ENCODE peak calls at places on chromosome 11, in eight cellular contexts. E is SK-N-SH, A is transverse colon, M is stomach, N is A549, B is ovary, D is GM12878, Q is K562. J is an unnamed sample.

GRCh38 chr11:111299111-111300026 is 1.0 kb downstream of the POU2AF3 start:
- DNase-seq in E (peak), A (peak), M (peak), N (peak), B (peak), D (no peak), Q (no peak), J (peak)

GRCh38 chr11:64879226-64879900 is 942 bp upstream of the EHD1 start:
- DNase-seq in E (no peak), A (peak), M (no peak), N (no peak), B (no peak), D (no peak), Q (no peak), J (no peak)

GRCh38 chr11:120121914-120122473 is 15.9 kb downstream of the TRIM29 start:
- DNase-seq in E (no peak), A (peak), M (no peak), N (no peak), B (no peak), D (no peak), Q (no peak), J (peak)

GRCh38 chr11:79174045-79175008 is 266.5 kb downstream of the TENM4 start:
- DNase-seq in E (no peak), A (no peak), M (no peak), N (no peak), B (peak), D (no peak), Q (no peak), J (no peak)

GRCh38 chr11:86035164-86035563 is 33.7 kb downstream of the PICALM start:
- DNase-seq in E (no peak), A (no peak), M (no peak), N (no peak), B (no peak), D (no peak), Q (peak), J (no peak)

GRCh38 chr11:75719639-75720239 is 2.1 kb downstream of the MOGAT2 start:
- DNase-seq in E (no peak), A (peak), M (peak), N (no peak), B (no peak), D (no peak), Q (no peak), J (no peak)

GRCh38 chr11:68145120-68145866 is 24.1 kb upstream of the CHKA start:
- DNase-seq in E (no peak), A (no peak), M (peak), N (peak), B (no peak), D (no peak), Q (no peak), J (no peak)

GRCh38 chr11:34438529-34439507 is at the start of gene CAT:
- DNase-seq in E (peak), A (peak), M (peak), N (peak), B (peak), D (peak), Q (peak), J (peak)

GRCh38 chr11:34953955-34954354 is 37.5 kb downstream of the PDHX start:
- DNase-seq in E (no peak), A (no peak), M (no peak), N (no peak), B (no peak), D (no peak), Q (no peak), J (no peak)

GRCh38 chr11:33735166-33735425 is 1.1 kb downstream of the CD59 start:
- DNase-seq in E (no peak), A (no peak), M (no peak), N (no peak), B (no peak), D (no peak), Q (peak), J (no peak)

GRCh38 chr11:71502026-71502425 is 25.0 kb upstream of the KRTAP5-7 start:
- DNase-seq in E (no peak), A (no peak), M (no peak), N (no peak), B (no peak), D (no peak), Q (no peak), J (no peak)

GRCh38 chr11:114237321-114238280 is 58.6 kb upstream of the NNMT start:
- DNase-seq in E (peak), A (no peak), M (no peak), N (no peak), B (no peak), D (no peak), Q (no peak), J (no peak)

GRCh38 chr11:12029738-12030363 is 21.4 kb upstream of the DKK3 start:
- DNase-seq in E (no peak), A (no peak), M (no peak), N (no peak), B (no peak), D (no peak), Q (no peak), J (no peak)

GRCh38 chr11:12467610-12468009 is 90.2 kb downstream of the PARVA start:
- DNase-seq in E (no peak), A (no peak), M (no peak), N (no peak), B (no peak), D (no peak), Q (no peak), J (no peak)

GRCh38 chr11:2944953-2945756 is 15.9 kb upstream of the PHLDA2 start:
- DNase-seq in E (peak), A (peak), M (peak), N (no peak), B (peak), D (no peak), Q (no peak), J (peak)

GRCh38 chr11:84541711-84542340 is 1085.3 kb downstream of the DLG2 start:
- DNase-seq in E (no peak), A (no peak), M (no peak), N (no peak), B (no peak), D (no peak), Q (no peak), J (no peak)

GRCh38 chr11:128512478-128513127 is 74.8 kb downstream of the ETS1 start:
- DNase-seq in E (no peak), A (no peak), M (no peak), N (no peak), B (no peak), D (no peak), Q (no peak), J (no peak)

GRCh38 chr11:67666303-67666645 is 8.1 kb downstream of the ALDH3B2 start:
- DNase-seq in E (no peak), A (no peak), M (no peak), N (no peak), B (no peak), D (no peak), Q (no peak), J (no peak)

GRCh38 chr11:35563413-35564245 is 38.2 kb upstream of the PAMR1 start:
- DNase-seq in E (no peak), A (no peak), M (no peak), N (no peak), B (no peak), D (no peak), Q (no peak), J (no peak)

GRCh38 chr11:129973809-129974208 is 28.8 kb downstream of the PRDM10 start:
- DNase-seq in E (no peak), A (no peak), M (peak), N (no peak), B (no peak), D (no peak), Q (no peak), J (no peak)

GRCh38 chr11:116930177-116930576 is 92.8 kb upstream of the APOA1 start:
- DNase-seq in E (no peak), A (peak), M (no peak), N (no peak), B (no peak), D (no peak), Q (no peak), J (no peak)

GRCh38 chr11:132576706-132577105 is 955.6 kb downstream of the OPCML start:
- DNase-seq in E (no peak), A (no peak), M (peak), N (no peak), B (no peak), D (no peak), Q (no peak), J (no peak)

GRCh38 chr11:117519170-117519569 is 191.5 kb downstream of the CEP164 start:
- DNase-seq in E (no peak), A (no peak), M (no peak), N (no peak), B (no peak), D (no peak), Q (no peak), J (no peak)

GRCh38 chr11:117384045-117384444 is 56.4 kb downstream of the CEP164 start:
- DNase-seq in E (no peak), A (no peak), M (no peak), N (peak), B (no peak), D (no peak), Q (no peak), J (no peak)

GRCh38 chr11:95714853-95715776 is 74.5 kb downstream of the FAM76B start:
- DNase-seq in E (no peak), A (no peak), M (no peak), N (no peak), B (no peak), D (peak), Q (no peak), J (no peak)

GRCh38 chr11:10930224-10930960 is 72.5 kb upstream of the ZBED5 start:
- DNase-seq in E (no peak), A (peak), M (no peak), N (no peak), B (no peak), D (no peak), Q (no peak), J (no peak)

GRCh38 chr11:132039521-132039920 is 669.1 kb downstream of the NTM start:
- DNase-seq in E (no peak), A (no peak), M (no peak), N (no peak), B (no peak), D (no peak), Q (no peak), J (no peak)

GRCh38 chr11:33005175-33005574 is 10.5 kb upstream of the DEPDC7 start:
- DNase-seq in E (no peak), A (no peak), M (no peak), N (no peak), B (no peak), D (no peak), Q (no peak), J (no peak)

GRCh38 chr11:71564430-71564829 is 933 bp upstream of the KRTAP5-10 start:
- DNase-seq in E (no peak), A (no peak), M (no peak), N (no peak), B (no peak), D (no peak), Q (no peak), J (no peak)

GRCh38 chr11:68146010-68146540 is 24.9 kb upstream of the CHKA start:
- DNase-seq in E (peak), A (peak), M (peak), N (peak), B (peak), D (no peak), Q (no peak), J (peak)

GRCh38 chr11:124793466-124794278 is 6.5 kb downstream of the MSANTD2 start:
- DNase-seq in E (peak), A (peak), M (no peak), N (peak), B (no peak), D (no peak), Q (peak), J (no peak)

GRCh38 chr11:44648109-44648508 is 78.7 kb upstream of the TSPAN18 start:
- DNase-seq in E (no peak), A (no peak), M (no peak), N (no peak), B (no peak), D (no peak), Q (no peak), J (no peak)
- TF ChIP-seq CTCF in E (no peak), A (no peak), M (no peak), N (no peak), B (no peak), D (no peak), Q (no peak), J (no peak)

GRCh38 chr11:61854966-61855714 is 27.0 kb downstream of the FADS2 start:
- DNase-seq in E (no peak), A (no peak), M (no peak), N (no peak), B (no peak), D (no peak), Q (no peak), J (no peak)

GRCh38 chr11:61851900-61852295 is 23.8 kb downstream of the FADS2 start:
- DNase-seq in E (no peak), A (no peak), M (no peak), N (no peak), B (no peak), D (no peak), Q (no peak), J (no peak)

GRCh38 chr11:61855939-61856730 is 28.0 kb downstream of the FADS2 start:
- DNase-seq in E (no peak), A (no peak), M (no peak), N (no peak), B (no peak), D (no peak), Q (no peak), J (no peak)

GRCh38 chr11:61853698-61854169 is 25.6 kb downstream of the FADS2 start:
- DNase-seq in E (no peak), A (no peak), M (no peak), N (no peak), B (no peak), D (no peak), Q (no peak), J (no peak)

GRCh38 chr11:61854206-61854875 is 26.2 kb downstream of the FADS2 start:
- DNase-seq in E (no peak), A (no peak), M (no peak), N (no peak), B (no peak), D (no peak), Q (no peak), J (no peak)
- TF ChIP-seq EP300 in E (no peak), A (no peak), M (no peak), N (no peak), B (no peak), D (no peak), Q (no peak), J (no peak)

DNA sequence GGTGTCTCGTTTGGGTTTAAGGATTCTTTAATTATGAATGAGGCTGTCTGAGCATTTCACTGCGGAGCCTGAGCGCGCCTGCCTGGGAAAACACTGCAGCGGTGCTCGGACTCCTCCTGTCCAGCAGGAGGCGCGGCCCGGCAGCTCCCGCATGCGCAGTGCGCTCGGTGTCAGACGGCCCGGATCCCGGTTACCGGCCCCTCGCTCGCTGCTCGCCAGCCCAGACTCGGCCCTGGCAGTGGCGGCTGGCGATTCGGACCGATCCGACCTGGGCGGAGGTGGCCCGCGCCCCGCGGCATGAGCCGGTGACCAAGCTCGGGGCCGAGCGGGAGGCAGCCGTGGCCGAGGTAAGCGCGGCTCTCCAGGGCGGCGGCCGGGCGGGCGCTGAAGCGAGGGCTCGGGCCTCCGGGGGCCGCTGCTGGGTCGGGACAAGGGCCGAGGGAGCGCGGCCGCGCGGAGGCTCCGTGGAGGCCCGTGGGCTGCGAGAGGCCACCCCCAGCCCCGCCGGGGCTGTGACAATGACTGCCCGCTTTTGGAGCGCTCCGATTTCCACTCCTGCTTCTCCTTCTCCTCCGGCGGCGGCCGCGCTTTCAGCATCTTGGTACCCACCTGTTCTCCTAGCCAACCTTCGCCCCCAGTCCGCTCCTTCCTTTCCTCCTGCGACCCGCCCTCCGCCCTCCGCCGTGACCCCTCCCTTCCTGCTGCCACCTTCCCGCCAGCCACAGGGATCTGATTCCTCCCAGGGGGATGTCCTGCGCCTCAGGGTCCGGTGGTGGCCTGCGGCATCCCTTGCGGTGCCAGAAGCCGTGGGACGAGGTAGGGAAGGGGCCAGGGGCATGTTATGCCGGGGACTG is at the start of gene EXT2:
- DNase-seq in E (peak), A (peak), M (peak), N (peak), B (peak), D (no peak), Q (peak), J (peak)
- TF ChIP-seq CTCF in E (peak), A (peak), M (peak), N (peak), B (peak), D (peak), Q (peak), J (peak)

DNA sequence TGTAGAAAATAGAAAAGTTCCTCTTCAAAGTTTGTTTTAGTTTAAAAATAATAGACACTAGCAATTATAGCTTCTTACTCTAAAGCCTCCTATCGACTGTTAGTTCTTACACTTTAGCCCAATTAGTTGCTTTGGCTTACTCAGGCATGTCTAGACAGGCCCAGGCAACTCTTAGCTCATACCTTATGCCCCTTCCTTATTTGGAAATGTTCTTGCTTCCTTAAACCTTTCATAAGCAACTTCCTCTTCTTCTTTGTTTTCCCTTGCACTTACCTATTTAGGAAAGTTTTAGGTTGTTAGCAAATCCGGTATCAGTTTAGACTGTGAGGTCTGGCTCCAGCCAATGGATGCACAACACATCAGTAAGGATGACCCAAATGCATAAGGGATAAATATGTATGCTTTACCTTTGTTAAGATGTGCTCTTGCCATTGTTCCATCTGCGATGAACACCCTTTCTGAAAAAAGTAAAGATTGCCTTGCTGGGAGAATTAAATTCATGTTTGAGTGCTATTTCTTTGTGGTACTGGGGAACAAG is 1277.5 kb upstream of the CNTN5 start:
- DNase-seq in E (no peak), A (no peak), M (no peak), N (no peak), B (no peak), D (peak), Q (no peak), J (no peak)
- TF ChIP-seq EP300 in E (no peak), A (no peak), M (no peak), N (no peak), B (no peak), D (no peak), Q (no peak), J (no peak)

GRCh38 chr11:125890447-125891100 is 3.1 kb downstream of the HYLS1 start:
- DNase-seq in E (no peak), A (no peak), M (no peak), N (no peak), B (no peak), D (no peak), Q (peak), J (no peak)

GRCh38 chr11:125892071-125892470 is 4.6 kb downstream of the HYLS1 start:
- DNase-seq in E (no peak), A (no peak), M (no peak), N (no peak), B (no peak), D (no peak), Q (no peak), J (no peak)

GRCh38 chr11:125886997-125887372 is 483 bp upstream of the HYLS1 start:
- DNase-seq in E (no peak), A (peak), M (no peak), N (no peak), B (peak), D (no peak), Q (no peak), J (peak)

GRCh38 chr11:125883375-125883774 is 4.1 kb upstream of the HYLS1 start:
- DNase-seq in E (no peak), A (no peak), M (peak), N (no peak), B (no peak), D (no peak), Q (no peak), J (no peak)

GRCh38 chr11:125887373-125888324 is at the start of gene HYLS1:
- DNase-seq in E (peak), A (peak), M (peak), N (peak), B (peak), D (peak), Q (peak), J (peak)
- TF ChIP-seq CTCF in E (peak), A (peak), M (peak), N (no peak), B (peak), D (peak), Q (peak), J (no peak)